ENCODE peak calls at places on chromosomes 11 and 22, in ten cellular contexts. One of them, this sample, is unnamed.
A peak's percentile ranks its signal among the peaks of the same experiment; 100 is the strongest.

GRCh38 chr11:131810511-131810910 is 440.1 kb downstream of the NTM start:
- DNase-seq in activated CD4-positive, alpha-beta T cell treated with anti-CD3 and anti-CD28 coated beads, Interleukin-2, amount 50 U/mL, for 48 hours: no peak
- DNase-seq in hypothalamus: no peak
- DNase-seq in colonic mucosa: no peak
- DNase-seq in left ventricle myocardium inferior: no peak
- DNase-seq in choroid plexus epithelial cell: no peak
- DNase-seq in activated T-cell treated with anti-CD3 and anti-CD28 coated beads for 1 hour: no peak
- DNase-seq in mucosa of gallbladder: no peak
- DNase-seq in T1000: no peak
- DNase-seq in right lobe of liver: no peak
- DNase-seq in this sample: no peak

GRCh38 chr11:67054851-67055523 is 1.7 kb upstream of the RHOD start:
- DNase-seq in activated CD4-positive, alpha-beta T cell treated with anti-CD3 and anti-CD28 coated beads, Interleukin-2, amount 50 U/mL, for 48 hours: peak; percentile 50
- DNase-seq in hypothalamus: no peak
- DNase-seq in colonic mucosa: peak; percentile 85
- DNase-seq in left ventricle myocardium inferior: peak; percentile 75
- DNase-seq in choroid plexus epithelial cell: peak; percentile 88
- DNase-seq in activated T-cell treated with anti-CD3 and anti-CD28 coated beads for 1 hour: no peak
- DNase-seq in mucosa of gallbladder: peak; percentile 91
- DNase-seq in T1000: peak; percentile 40
- DNase-seq in right lobe of liver: peak; percentile 87
- DNase-seq in this sample: no peak

GRCh38 chr11:7637447-7638157 is 35.7 kb downstream of the CYB5R2 start:
- DNase-seq in activated CD4-positive, alpha-beta T cell treated with anti-CD3 and anti-CD28 coated beads, Interleukin-2, amount 50 U/mL, for 48 hours: no peak
- DNase-seq in hypothalamus: no peak
- DNase-seq in colonic mucosa: no peak
- DNase-seq in left ventricle myocardium inferior: no peak
- DNase-seq in choroid plexus epithelial cell: peak; percentile 54
- DNase-seq in activated T-cell treated with anti-CD3 and anti-CD28 coated beads for 1 hour: no peak
- DNase-seq in mucosa of gallbladder: peak; percentile 29
- DNase-seq in T1000: no peak
- DNase-seq in right lobe of liver: no peak
- DNase-seq in this sample: no peak

GRCh38 chr11:57432017-57432590 is 5.2 kb upstream of the SLC43A3 start:
- DNase-seq in activated CD4-positive, alpha-beta T cell treated with anti-CD3 and anti-CD28 coated beads, Interleukin-2, amount 50 U/mL, for 48 hours: no peak
- DNase-seq in hypothalamus: no peak
- DNase-seq in colonic mucosa: no peak
- DNase-seq in left ventricle myocardium inferior: no peak
- DNase-seq in choroid plexus epithelial cell: no peak
- DNase-seq in activated T-cell treated with anti-CD3 and anti-CD28 coated beads for 1 hour: no peak
- DNase-seq in mucosa of gallbladder: no peak
- DNase-seq in T1000: no peak
- DNase-seq in right lobe of liver: no peak
- DNase-seq in this sample: no peak

GRCh38 chr22:49018601-49019000 is 809.1 kb downstream of the BRD1 start:
- DNase-seq in activated CD4-positive, alpha-beta T cell treated with anti-CD3 and anti-CD28 coated beads, Interleukin-2, amount 50 U/mL, for 48 hours: no peak
- DNase-seq in hypothalamus: no peak
- DNase-seq in colonic mucosa: no peak
- DNase-seq in left ventricle myocardium inferior: no peak
- DNase-seq in choroid plexus epithelial cell: no peak
- DNase-seq in activated T-cell treated with anti-CD3 and anti-CD28 coated beads for 1 hour: no peak
- DNase-seq in mucosa of gallbladder: no peak
- DNase-seq in T1000: no peak
- DNase-seq in right lobe of liver: no peak
- DNase-seq in this sample: peak; percentile 14

GRCh38 chr22:27804683-27805297 is 3.2 kb upstream of the MN1 start:
- DNase-seq in activated CD4-positive, alpha-beta T cell treated with anti-CD3 and anti-CD28 coated beads, Interleukin-2, amount 50 U/mL, for 48 hours: peak; percentile 64
- DNase-seq in hypothalamus: no peak
- DNase-seq in colonic mucosa: peak; percentile 64
- DNase-seq in left ventricle myocardium inferior: peak; percentile 66
- DNase-seq in choroid plexus epithelial cell: peak; percentile 80
- DNase-seq in activated T-cell treated with anti-CD3 and anti-CD28 coated beads for 1 hour: peak; percentile 32
- DNase-seq in mucosa of gallbladder: peak; percentile 77
- DNase-seq in T1000: peak; percentile 54
- DNase-seq in right lobe of liver: peak; percentile 60
- DNase-seq in this sample: peak; percentile 79

GRCh38 chr11:83157755-83158473 is 983 bp downstream of the PCF11 start:
- DNase-seq in activated CD4-positive, alpha-beta T cell treated with anti-CD3 and anti-CD28 coated beads, Interleukin-2, amount 50 U/mL, for 48 hours: peak; percentile 65
- DNase-seq in hypothalamus: peak; percentile 47
- DNase-seq in colonic mucosa: peak; percentile 65
- DNase-seq in left ventricle myocardium inferior: peak; percentile 33
- DNase-seq in choroid plexus epithelial cell: peak; percentile 64
- DNase-seq in activated T-cell treated with anti-CD3 and anti-CD28 coated beads for 1 hour: peak; percentile 30
- DNase-seq in mucosa of gallbladder: peak; percentile 46
- DNase-seq in T1000: no peak
- DNase-seq in right lobe of liver: peak; percentile 58
- DNase-seq in this sample: peak; percentile 51

GRCh38 chr11:209275-210121 is 2.0 kb downstream of the RIC8A start:
- DNase-seq in activated CD4-positive, alpha-beta T cell treated with anti-CD3 and anti-CD28 coated beads, Interleukin-2, amount 50 U/mL, for 48 hours: no peak
- DNase-seq in hypothalamus: no peak
- DNase-seq in colonic mucosa: peak; percentile 19
- DNase-seq in left ventricle myocardium inferior: no peak
- DNase-seq in choroid plexus epithelial cell: no peak
- DNase-seq in activated T-cell treated with anti-CD3 and anti-CD28 coated beads for 1 hour: no peak
- DNase-seq in mucosa of gallbladder: no peak
- DNase-seq in T1000: no peak
- DNase-seq in right lobe of liver: no peak
- DNase-seq in this sample: no peak

GRCh38 chr11:132022718-132023117 is 652.3 kb downstream of the NTM start:
- DNase-seq in activated CD4-positive, alpha-beta T cell treated with anti-CD3 and anti-CD28 coated beads, Interleukin-2, amount 50 U/mL, for 48 hours: no peak
- DNase-seq in hypothalamus: no peak
- DNase-seq in colonic mucosa: no peak
- DNase-seq in left ventricle myocardium inferior: no peak
- DNase-seq in choroid plexus epithelial cell: peak; percentile 20
- DNase-seq in activated T-cell treated with anti-CD3 and anti-CD28 coated beads for 1 hour: no peak
- DNase-seq in mucosa of gallbladder: no peak
- DNase-seq in T1000: no peak
- DNase-seq in right lobe of liver: no peak
- DNase-seq in this sample: no peak

GRCh38 chr11:763073-763463 is 14.2 kb downstream of the GATD1 start:
- DNase-seq in activated CD4-positive, alpha-beta T cell treated with anti-CD3 and anti-CD28 coated beads, Interleukin-2, amount 50 U/mL, for 48 hours: no peak
- DNase-seq in hypothalamus: no peak
- DNase-seq in colonic mucosa: peak; percentile 68
- DNase-seq in left ventricle myocardium inferior: no peak
- DNase-seq in choroid plexus epithelial cell: no peak
- DNase-seq in activated T-cell treated with anti-CD3 and anti-CD28 coated beads for 1 hour: no peak
- DNase-seq in mucosa of gallbladder: no peak
- DNase-seq in T1000: no peak
- DNase-seq in right lobe of liver: no peak
- DNase-seq in this sample: peak; percentile 76

GRCh38 chr11:7348432-7349298 is 97.0 kb downstream of the SYT9 start:
- DNase-seq in activated CD4-positive, alpha-beta T cell treated with anti-CD3 and anti-CD28 coated beads, Interleukin-2, amount 50 U/mL, for 48 hours: no peak
- DNase-seq in hypothalamus: no peak
- DNase-seq in colonic mucosa: no peak
- DNase-seq in left ventricle myocardium inferior: no peak
- DNase-seq in choroid plexus epithelial cell: peak; percentile 13
- DNase-seq in activated T-cell treated with anti-CD3 and anti-CD28 coated beads for 1 hour: no peak
- DNase-seq in mucosa of gallbladder: no peak
- DNase-seq in T1000: no peak
- DNase-seq in right lobe of liver: no peak
- DNase-seq in this sample: peak; percentile 37

GRCh38 chr22:29000225-29000556 is 61.4 kb downstream of the C22orf31 start:
- DNase-seq in activated CD4-positive, alpha-beta T cell treated with anti-CD3 and anti-CD28 coated beads, Interleukin-2, amount 50 U/mL, for 48 hours: no peak
- DNase-seq in hypothalamus: no peak
- DNase-seq in colonic mucosa: no peak
- DNase-seq in left ventricle myocardium inferior: no peak
- DNase-seq in choroid plexus epithelial cell: peak; percentile 30
- DNase-seq in activated T-cell treated with anti-CD3 and anti-CD28 coated beads for 1 hour: no peak
- DNase-seq in mucosa of gallbladder: no peak
- DNase-seq in T1000: no peak
- DNase-seq in right lobe of liver: no peak
- DNase-seq in this sample: no peak

GRCh38 chr11:110172666-110173065 is 79.5 kb downstream of the ZC3H12C start:
- DNase-seq in activated CD4-positive, alpha-beta T cell treated with anti-CD3 and anti-CD28 coated beads, Interleukin-2, amount 50 U/mL, for 48 hours: no peak
- DNase-seq in hypothalamus: no peak
- DNase-seq in colonic mucosa: no peak
- DNase-seq in left ventricle myocardium inferior: no peak
- DNase-seq in choroid plexus epithelial cell: no peak
- DNase-seq in activated T-cell treated with anti-CD3 and anti-CD28 coated beads for 1 hour: no peak
- DNase-seq in mucosa of gallbladder: no peak
- DNase-seq in T1000: no peak
- DNase-seq in right lobe of liver: no peak
- DNase-seq in this sample: no peak

GRCh38 chr22:36383110-36383581 is 4.6 kb downstream of the MYH9 start:
- DNase-seq in activated CD4-positive, alpha-beta T cell treated with anti-CD3 and anti-CD28 coated beads, Interleukin-2, amount 50 U/mL, for 48 hours: peak; percentile 76
- DNase-seq in hypothalamus: no peak
- DNase-seq in colonic mucosa: no peak
- DNase-seq in left ventricle myocardium inferior: no peak
- DNase-seq in choroid plexus epithelial cell: peak; percentile 95
- DNase-seq in activated T-cell treated with anti-CD3 and anti-CD28 coated beads for 1 hour: peak; percentile 25
- DNase-seq in mucosa of gallbladder: peak; percentile 65
- DNase-seq in T1000: no peak
- DNase-seq in right lobe of liver: no peak
- DNase-seq in this sample: no peak

GRCh38 chr22:50186789-50187523 is 1.2 kb downstream of the TRABD start:
- DNase-seq in activated CD4-positive, alpha-beta T cell treated with anti-CD3 and anti-CD28 coated beads, Interleukin-2, amount 50 U/mL, for 48 hours: no peak
- DNase-seq in hypothalamus: no peak
- DNase-seq in colonic mucosa: peak; percentile 81
- DNase-seq in left ventricle myocardium inferior: no peak
- DNase-seq in choroid plexus epithelial cell: peak; percentile 35
- DNase-seq in activated T-cell treated with anti-CD3 and anti-CD28 coated beads for 1 hour: no peak
- DNase-seq in mucosa of gallbladder: no peak
- DNase-seq in T1000: no peak
- DNase-seq in right lobe of liver: peak; percentile 38
- DNase-seq in this sample: no peak

GRCh38 chr11:95739108-95739507 is 50.5 kb downstream of the FAM76B start:
- DNase-seq in activated CD4-positive, alpha-beta T cell treated with anti-CD3 and anti-CD28 coated beads, Interleukin-2, amount 50 U/mL, for 48 hours: no peak
- DNase-seq in hypothalamus: no peak
- DNase-seq in colonic mucosa: no peak
- DNase-seq in left ventricle myocardium inferior: no peak
- DNase-seq in choroid plexus epithelial cell: no peak
- DNase-seq in activated T-cell treated with anti-CD3 and anti-CD28 coated beads for 1 hour: no peak
- DNase-seq in mucosa of gallbladder: no peak
- DNase-seq in T1000: no peak
- DNase-seq in right lobe of liver: no peak
- DNase-seq in this sample: no peak